ENCODE peak calls at places on chromosome 6, in six cellular contexts. S, T, J, U, W and G are unnamed samples. For H3K36me3, the result is how much of the 10 kb centered on the place peaks cover.

GRCh38 chr6:111565316-111566221 is 40.1 kb downstream of the TRAF3IP2 start:
- DNase-seq in S (no peak), U (no peak), T (no peak), J (no peak), W (no peak), G (peak)

GRCh38 chr6:128725271-128726233 is 157.4 kb upstream of the LAMA2 start:
- DNase-seq in T (no peak), U (peak), W (peak), J (peak), S (peak), G (peak)

GRCh38 chr6:38943964-38944363 is 104.6 kb upstream of the GLP1R start:
- DNase-seq in U (no peak), S (no peak), J (no peak), W (no peak), T (no peak), G (peak)

GRCh38 chr6:13355043-13355945 is 27.0 kb upstream of the TBC1D7 start:
- DNase-seq in T (no peak), U (peak), W (peak), J (peak), S (no peak), G (peak)

GRCh38 chr6:148518371-148519156 is 175.9 kb downstream of the SASH1 start:
- DNase-seq in U (no peak), W (no peak), S (no peak), T (no peak), J (no peak), G (no peak)

GRCh38 chr6:12832341-12832740 is 115.8 kb downstream of the PHACTR1 start:
- DNase-seq in S (no peak), W (no peak), T (no peak), U (no peak), J (no peak), G (no peak)

GRCh38 chr6:12113190-12113578 is 101.1 kb downstream of the HIVEP1 start:
- DNase-seq in W (peak), J (no peak), T (no peak), U (peak), S (no peak), G (peak)

GRCh38 chr6:150636808-150637207 is 37.1 kb downstream of the PLEKHG1 start:
- DNase-seq in W (no peak), U (no peak), T (no peak), J (no peak), S (no peak), G (no peak)

GRCh38 chr6:32847004-32847403 is 3.2 kb upstream of the PSMB8 start:
- DNase-seq in W (no peak), S (no peak), T (no peak), J (no peak), U (no peak), G (no peak)

GRCh38 chr6:11970114-11970513 is 42.0 kb upstream of the HIVEP1 start:
- DNase-seq in U (no peak), T (no peak), S (no peak), J (peak), W (no peak), G (no peak)

GRCh38 chr6:6919173-6919572 is 188.6 kb upstream of the RREB1 start:
- DNase-seq in W (no peak), J (no peak), U (no peak), T (no peak), S (no peak), G (no peak)

GRCh38 chr6:36753671-36754485 is 56.3 kb downstream of the RAB44 start:
- DNase-seq in W (no peak), S (no peak), J (peak), T (no peak), U (no peak), G (peak)

GRCh38 chr6:125251516-125252229 is 50.1 kb downstream of the HDDC2 start:
- DNase-seq in T (no peak), S (peak), W (no peak), J (no peak), U (peak), G (peak)
- H2BK120ac ChIP-seq in T (no peak), S (no peak), W (peak), J (no peak), U (no peak), G (no peak)

DNA sequence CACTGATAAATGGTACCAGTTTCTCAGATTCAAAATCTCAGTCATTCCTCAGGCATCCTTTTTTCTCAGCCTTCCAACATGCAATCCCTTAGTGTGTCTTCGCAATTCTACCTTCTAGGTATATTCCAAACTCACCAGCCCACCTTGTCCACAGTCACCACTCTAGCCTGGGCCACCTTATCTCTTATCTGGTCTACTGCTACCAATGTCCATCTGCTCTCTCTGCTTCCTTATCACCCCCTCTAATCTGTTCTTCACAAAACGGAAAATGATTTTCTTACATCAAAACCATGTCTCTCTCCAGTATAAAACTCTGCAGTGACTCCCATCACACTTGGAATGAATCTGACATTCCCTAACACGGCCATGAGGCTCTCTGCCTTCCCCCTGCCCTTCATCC is 91.9 kb downstream of the PREP start:
- DNase-seq in J (no peak), T (no peak), U (no peak), W (no peak), S (no peak), G (no peak)
- H3K18ac ChIP-seq in J (no peak), T (no peak), U (no peak), W (no peak), S (no peak), G (no peak)

GRCh38 chr6:42890311-42891198 is 11.1 kb downstream of the RPL7L1 start:
- DNase-seq in S (peak), W (peak), T (peak), U (peak), J (peak), G (peak)

GRCh38 chr6:42889815-42890214 is 10.4 kb downstream of the RPL7L1 start:
- DNase-seq in J (no peak), T (no peak), W (no peak), U (no peak), S (no peak), G (no peak)

GRCh38 chr6:42891199-42891722 is 11.8 kb downstream of the RPL7L1 start:
- DNase-seq in U (no peak), S (no peak), T (no peak), J (no peak), W (no peak), G (no peak)

DNA sequence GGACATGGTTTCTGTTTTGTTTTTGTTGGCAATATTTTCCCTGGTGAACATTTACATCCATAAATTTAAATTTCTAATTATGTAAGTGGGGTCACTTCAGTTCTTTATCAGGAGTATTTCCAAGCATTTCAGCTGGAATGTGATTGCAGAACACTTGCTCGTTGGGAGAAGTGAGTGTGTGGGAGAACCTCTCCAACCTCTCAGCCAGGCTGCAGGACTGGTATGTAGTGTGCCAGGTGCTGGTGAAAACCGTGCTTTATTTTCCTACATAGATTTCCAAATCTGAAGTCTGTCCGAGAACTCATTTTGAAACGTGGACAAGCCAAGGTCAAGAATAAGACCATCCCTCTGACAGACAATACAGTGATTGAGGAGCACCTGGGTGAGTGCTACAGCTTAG is 6.3 kb downstream of the RPL7L1 start:
- DNase-seq in J (no peak), U (no peak), S (no peak), T (no peak), W (no peak), G (no peak)
- H3K36me3 ChIP-seq in J (under half), U (under half), S (half or more), T (half or more), W (under half), G (under half)

GRCh38 chr6:106693343-106693742 is 64.0 kb downstream of the QRSL1 start:
- DNase-seq in J (no peak), W (no peak), U (no peak), S (no peak), T (no peak), G (peak)
- H2BK120ac ChIP-seq in J (no peak), W (no peak), U (no peak), S (no peak), T (peak), G (no peak)